ENCODE peak calls at places on chromosomes 13 and 19, in nine cellular contexts. One of them, this sample, is unnamed.

GRCh38 chr13:106573855-106574254 is 5.9 kb upstream of the ARGLU1 start:
- DNase-seq in RKO: no peak
- DNase-seq in globus pallidus: no peak
- DNase-seq in left colon: peak; percentile 18
- DNase-seq in mucosa of descending colon: no peak
- DNase-seq in mesothelial cell of epicardium: no peak
- DNase-seq in GM23248: peak; percentile 69
- DNase-seq in CD8-positive, alpha-beta memory T cell: no peak
- DNase-seq in activated CD4-positive, alpha-beta T cell treated with anti-CD3 and anti-CD28 coated beads for 36 hours: no peak
- DNase-seq in this sample: no peak

GRCh38 chr19:49421039-49421877 is 2.0 kb downstream of the PTH2 start:
- DNase-seq in RKO: no peak
- DNase-seq in globus pallidus: no peak
- DNase-seq in left colon: peak; percentile 64
- DNase-seq in mucosa of descending colon: peak; percentile 56
- DNase-seq in mesothelial cell of epicardium: peak; percentile 48
- DNase-seq in GM23248: peak; percentile 80
- DNase-seq in CD8-positive, alpha-beta memory T cell: peak; percentile 32
- DNase-seq in activated CD4-positive, alpha-beta T cell treated with anti-CD3 and anti-CD28 coated beads for 36 hours: peak; percentile 73
- DNase-seq in this sample: peak; percentile 26

GRCh38 chr19:623974-624373 is 9.4 kb downstream of the POLRMT start:
- DNase-seq in RKO: peak; percentile 42
- DNase-seq in globus pallidus: no peak
- DNase-seq in left colon: no peak
- DNase-seq in mucosa of descending colon: no peak
- DNase-seq in mesothelial cell of epicardium: no peak
- DNase-seq in GM23248: no peak
- DNase-seq in CD8-positive, alpha-beta memory T cell: no peak
- DNase-seq in activated CD4-positive, alpha-beta T cell treated with anti-CD3 and anti-CD28 coated beads for 36 hours: no peak
- DNase-seq in this sample: peak; percentile 51

GRCh38 chr19:3338541-3339181 is 27.7 kb upstream of the NFIC start:
- DNase-seq in RKO: no peak
- DNase-seq in globus pallidus: no peak
- DNase-seq in left colon: peak; percentile 83
- DNase-seq in mucosa of descending colon: peak; percentile 88
- DNase-seq in mesothelial cell of epicardium: no peak
- DNase-seq in GM23248: no peak
- DNase-seq in CD8-positive, alpha-beta memory T cell: peak; percentile 73
- DNase-seq in activated CD4-positive, alpha-beta T cell treated with anti-CD3 and anti-CD28 coated beads for 36 hours: peak; percentile 65
- DNase-seq in this sample: no peak

GRCh38 chr19:48715681-48716171 is 3.8 kb downstream of the MAMSTR start:
- DNase-seq in RKO: no peak
- DNase-seq in globus pallidus: no peak
- DNase-seq in left colon: peak; percentile 37
- DNase-seq in mucosa of descending colon: peak; percentile 50
- DNase-seq in mesothelial cell of epicardium: no peak
- DNase-seq in GM23248: peak; percentile 41
- DNase-seq in CD8-positive, alpha-beta memory T cell: no peak
- DNase-seq in activated CD4-positive, alpha-beta T cell treated with anti-CD3 and anti-CD28 coated beads for 36 hours: no peak
- DNase-seq in this sample: no peak

GRCh38 chr13:44218501-44219240 is 155.0 kb upstream of the SERP2 start:
- DNase-seq in RKO: no peak
- DNase-seq in globus pallidus: peak; percentile 68
- DNase-seq in left colon: peak; percentile 46
- DNase-seq in mucosa of descending colon: peak; percentile 60
- DNase-seq in mesothelial cell of epicardium: no peak
- DNase-seq in GM23248: no peak
- DNase-seq in CD8-positive, alpha-beta memory T cell: no peak
- DNase-seq in activated CD4-positive, alpha-beta T cell treated with anti-CD3 and anti-CD28 coated beads for 36 hours: no peak
- DNase-seq in this sample: no peak

GRCh38 chr13:110445183-110445582 is 116.3 kb downstream of the RAB20 start:
- DNase-seq in RKO: no peak
- DNase-seq in globus pallidus: no peak
- DNase-seq in left colon: no peak
- DNase-seq in mucosa of descending colon: no peak
- DNase-seq in mesothelial cell of epicardium: no peak
- DNase-seq in GM23248: peak; percentile 23
- DNase-seq in CD8-positive, alpha-beta memory T cell: no peak
- DNase-seq in activated CD4-positive, alpha-beta T cell treated with anti-CD3 and anti-CD28 coated beads for 36 hours: no peak
- DNase-seq in this sample: no peak

GRCh38 chr19:315811-316210 is 24.6 kb upstream of the PLPP2 start:
- DNase-seq in RKO: no peak
- DNase-seq in globus pallidus: no peak
- DNase-seq in left colon: no peak
- DNase-seq in mucosa of descending colon: no peak
- DNase-seq in mesothelial cell of epicardium: no peak
- DNase-seq in GM23248: no peak
- DNase-seq in CD8-positive, alpha-beta memory T cell: no peak
- DNase-seq in activated CD4-positive, alpha-beta T cell treated with anti-CD3 and anti-CD28 coated beads for 36 hours: no peak
- DNase-seq in this sample: no peak

GRCh38 chr19:3751236-3751635 is 10.3 kb downstream of the APBA3 start:
- DNase-seq in RKO: no peak
- DNase-seq in globus pallidus: no peak
- DNase-seq in left colon: no peak
- DNase-seq in mucosa of descending colon: no peak
- DNase-seq in mesothelial cell of epicardium: no peak
- DNase-seq in GM23248: no peak
- DNase-seq in CD8-positive, alpha-beta memory T cell: no peak
- DNase-seq in activated CD4-positive, alpha-beta T cell treated with anti-CD3 and anti-CD28 coated beads for 36 hours: no peak
- DNase-seq in this sample: no peak

GRCh38 chr19:40607898-40608621 is 6.9 kb downstream of the LTBP4 start:
- DNase-seq in RKO: no peak
- DNase-seq in globus pallidus: no peak
- DNase-seq in left colon: peak; percentile 25
- DNase-seq in mucosa of descending colon: peak; percentile 55
- DNase-seq in mesothelial cell of epicardium: no peak
- DNase-seq in GM23248: no peak
- DNase-seq in CD8-positive, alpha-beta memory T cell: no peak
- DNase-seq in activated CD4-positive, alpha-beta T cell treated with anti-CD3 and anti-CD28 coated beads for 36 hours: no peak
- DNase-seq in this sample: no peak

GRCh38 chr19:45632468-45633196 is 6.6 kb downstream of the EML2 start:
- DNase-seq in RKO: peak; percentile 77
- DNase-seq in globus pallidus: peak; percentile 36
- DNase-seq in left colon: peak; percentile 72
- DNase-seq in mucosa of descending colon: peak; percentile 80
- DNase-seq in mesothelial cell of epicardium: peak; percentile 57
- DNase-seq in GM23248: peak; percentile 95
- DNase-seq in CD8-positive, alpha-beta memory T cell: no peak
- DNase-seq in activated CD4-positive, alpha-beta T cell treated with anti-CD3 and anti-CD28 coated beads for 36 hours: peak; percentile 79
- DNase-seq in this sample: peak; percentile 79

GRCh38 chr13:93765811-93766210 is 539.2 kb downstream of the GPC6 start:
- DNase-seq in RKO: no peak
- DNase-seq in globus pallidus: no peak
- DNase-seq in left colon: no peak
- DNase-seq in mucosa of descending colon: no peak
- DNase-seq in mesothelial cell of epicardium: no peak
- DNase-seq in GM23248: no peak
- DNase-seq in CD8-positive, alpha-beta memory T cell: no peak
- DNase-seq in activated CD4-positive, alpha-beta T cell treated with anti-CD3 and anti-CD28 coated beads for 36 hours: no peak
- DNase-seq in this sample: no peak

GRCh38 chr13:98409281-98409680 is 167.6 kb downstream of the STK24 start:
- DNase-seq in RKO: no peak
- DNase-seq in globus pallidus: no peak
- DNase-seq in left colon: no peak
- DNase-seq in mucosa of descending colon: no peak
- DNase-seq in mesothelial cell of epicardium: no peak
- DNase-seq in GM23248: no peak
- DNase-seq in CD8-positive, alpha-beta memory T cell: no peak
- DNase-seq in activated CD4-positive, alpha-beta T cell treated with anti-CD3 and anti-CD28 coated beads for 36 hours: no peak
- DNase-seq in this sample: no peak

GRCh38 chr19:2700660-2701360 is 1.7 kb downstream of the GNG7 start:
- DNase-seq in RKO: no peak
- DNase-seq in globus pallidus: peak; percentile 34
- DNase-seq in left colon: no peak
- DNase-seq in mucosa of descending colon: no peak
- DNase-seq in mesothelial cell of epicardium: no peak
- DNase-seq in GM23248: no peak
- DNase-seq in CD8-positive, alpha-beta memory T cell: no peak
- DNase-seq in activated CD4-positive, alpha-beta T cell treated with anti-CD3 and anti-CD28 coated beads for 36 hours: no peak
- DNase-seq in this sample: no peak

GRCh38 chr13:27375686-27376326 is 48.6 kb upstream of the GTF3A start:
- DNase-seq in RKO: peak; percentile 74
- DNase-seq in globus pallidus: peak; percentile 30
- DNase-seq in left colon: peak; percentile 79
- DNase-seq in mucosa of descending colon: peak; percentile 57
- DNase-seq in mesothelial cell of epicardium: no peak
- DNase-seq in GM23248: peak; percentile 91
- DNase-seq in CD8-positive, alpha-beta memory T cell: peak; percentile 40
- DNase-seq in activated CD4-positive, alpha-beta T cell treated with anti-CD3 and anti-CD28 coated beads for 36 hours: peak; percentile 74
- DNase-seq in this sample: peak; percentile 44

GRCh38 chr13:30906411-30906990 is 430 bp downstream of the MEDAG start:
- DNase-seq in RKO: no peak
- DNase-seq in globus pallidus: no peak
- DNase-seq in left colon: peak; percentile 5
- DNase-seq in mucosa of descending colon: no peak
- DNase-seq in mesothelial cell of epicardium: no peak
- DNase-seq in GM23248: peak; percentile 70
- DNase-seq in CD8-positive, alpha-beta memory T cell: no peak
- DNase-seq in activated CD4-positive, alpha-beta T cell treated with anti-CD3 and anti-CD28 coated beads for 36 hours: peak; percentile 30
- DNase-seq in this sample: no peak

GRCh38 chr13:50592412-50593145 is 250.9 kb downstream of the DLEU7 start:
- DNase-seq in RKO: peak; percentile 75
- DNase-seq in globus pallidus: no peak
- DNase-seq in left colon: no peak
- DNase-seq in mucosa of descending colon: no peak
- DNase-seq in mesothelial cell of epicardium: no peak
- DNase-seq in GM23248: peak; percentile 88
- DNase-seq in CD8-positive, alpha-beta memory T cell: no peak
- DNase-seq in activated CD4-positive, alpha-beta T cell treated with anti-CD3 and anti-CD28 coated beads for 36 hours: no peak
- DNase-seq in this sample: no peak